ENCODE peak calls at places on chromosomes 6 and 20, in nine cellular contexts. N, R, T, W, I, Q, S, Z and H are unnamed samples.

GRCh38 chr6:23228439-23229024 is 659.2 kb downstream of the HDGFL1 start:
- DNase-seq in N (no peak), R (no peak), T (no peak), W (peak), I (peak), Q (no peak), S (no peak), Z (no peak), H (no peak)

GRCh38 chr20:46131396-46131795 is 13.3 kb downstream of the CD40 start:
- DNase-seq in N (no peak), R (no peak), T (no peak), W (no peak), I (no peak), Q (no peak), S (no peak), Z (no peak), H (no peak)

GRCh38 chr6:3610206-3610605 is 141.3 kb downstream of the PXDC1 start:
- DNase-seq in N (no peak), R (no peak), T (no peak), W (peak), I (no peak), Q (peak), S (no peak), Z (peak), H (no peak)

GRCh38 chr6:36933102-36933501 is 21.4 kb upstream of the PI16 start:
- DNase-seq in N (no peak), R (no peak), T (no peak), W (peak), I (no peak), Q (no peak), S (no peak), Z (peak), H (no peak)

GRCh38 chr6:7110092-7110792 is 2.5 kb downstream of the RREB1 start:
- DNase-seq in N (no peak), R (no peak), T (no peak), W (no peak), I (no peak), Q (no peak), S (no peak), Z (no peak), H (no peak)

GRCh38 chr6:89270951-89271721 is 44.0 kb downstream of the GABRR2 start:
- DNase-seq in N (no peak), R (no peak), T (no peak), W (no peak), I (no peak), Q (no peak), S (no peak), Z (no peak), H (no peak)

GRCh38 chr20:14245368-14245970 is 91.9 kb downstream of the FLRT3 start:
- DNase-seq in N (no peak), R (peak), T (no peak), W (no peak), I (no peak), Q (no peak), S (no peak), Z (peak), H (no peak)

GRCh38 chr20:13458860-13459451 is 179.8 kb downstream of the TASP1 start:
- DNase-seq in N (peak), R (no peak), T (peak), W (peak), I (peak), Q (no peak), S (peak), Z (peak), H (no peak)

GRCh38 chr6:19205076-19205475 is 632.1 kb upstream of the ID4 start:
- DNase-seq in N (no peak), R (no peak), T (no peak), W (no peak), I (no peak), Q (no peak), S (no peak), Z (no peak), H (no peak)

GRCh38 chr6:84709121-84709520 is 55.3 kb downstream of the TBX18 start:
- DNase-seq in N (no peak), R (no peak), T (peak), W (no peak), I (no peak), Q (no peak), S (no peak), Z (no peak), H (no peak)

GRCh38 chr20:36461600-36462439 is 79.5 kb upstream of the MYL9 start:
- DNase-seq in N (peak), R (peak), T (peak), W (peak), I (peak), Q (peak), S (peak), Z (peak), H (peak)

GRCh38 chr20:13424174-13424833 is 203.2 kb downstream of the ISM1 start:
- DNase-seq in N (no peak), R (no peak), T (no peak), W (no peak), I (no peak), Q (no peak), S (no peak), Z (no peak), H (no peak)

GRCh38 chr6:43724914-43725642 is 37.5 kb upstream of the MRPS18A start:
- DNase-seq in N (peak), R (peak), T (no peak), W (peak), I (no peak), Q (peak), S (peak), Z (peak), H (peak)

GRCh38 chr6:155890409-155890808 is 434.8 kb upstream of the NOX3 start:
- DNase-seq in N (no peak), R (no peak), T (no peak), W (no peak), I (no peak), Q (no peak), S (no peak), Z (no peak), H (no peak)

GRCh38 chr20:51661609-51662178 is 106.5 kb downstream of the ATP9A start:
- DNase-seq in N (peak), R (no peak), T (no peak), W (peak), I (no peak), Q (no peak), S (peak), Z (peak), H (no peak)

GRCh38 chr6:31826793-31827285 is 699 bp upstream of the HSPA1B start:
- DNase-seq in N (no peak), R (peak), T (peak), W (peak), I (peak), Q (peak), S (peak), Z (no peak), H (peak)

GRCh38 chr6:72446427-72446826 is 175.4 kb upstream of the KCNQ5 start:
- DNase-seq in N (no peak), R (no peak), T (no peak), W (peak), I (no peak), Q (no peak), S (no peak), Z (peak), H (no peak)

GRCh38 chr6:79040083-79040482 is 38.0 kb downstream of the PHIP start:
- DNase-seq in N (no peak), R (no peak), T (no peak), W (no peak), I (no peak), Q (no peak), S (no peak), Z (peak), H (no peak)

GRCh38 chr20:38878798-38879197 is 47.4 kb upstream of the FAM83D start:
- DNase-seq in N (no peak), R (no peak), T (peak), W (no peak), I (peak), Q (no peak), S (peak), Z (peak), H (peak)

GRCh38 chr6:149860834-149861602 is 3.1 kb downstream of the LRP11 start:
- DNase-seq in N (no peak), R (no peak), T (no peak), W (no peak), I (no peak), Q (no peak), S (no peak), Z (peak), H (no peak)

GRCh38 chr6:5499644-5500306 is 238.5 kb downstream of the FARS2 start:
- DNase-seq in N (no peak), R (no peak), T (no peak), W (peak), I (no peak), Q (no peak), S (no peak), Z (peak), H (no peak)

GRCh38 chr20:37995856-37996625 is 37.2 kb downstream of the TTI1 start:
- DNase-seq in N (no peak), R (no peak), T (no peak), W (no peak), I (peak), Q (no peak), S (no peak), Z (no peak), H (no peak)

GRCh38 chr6:170208651-170209353 is 82.1 kb downstream of the DLL1 start:
- DNase-seq in N (peak), R (peak), T (peak), W (no peak), I (peak), Q (peak), S (peak), Z (no peak), H (no peak)

GRCh38 chr20:15327123-15327522 is 989.7 kb upstream of the FLRT3 start:
- DNase-seq in N (no peak), R (no peak), T (no peak), W (no peak), I (no peak), Q (no peak), S (no peak), Z (no peak), H (no peak)

GRCh38 chr6:16684195-16684689 is 77.0 kb downstream of the ATXN1 start:
- DNase-seq in N (no peak), R (no peak), T (no peak), W (no peak), I (no peak), Q (no peak), S (no peak), Z (peak), H (no peak)

GRCh38 chr20:46099491-46100287 is 9.9 kb upstream of the NCOA5 start:
- DNase-seq in N (no peak), R (no peak), T (peak), W (no peak), I (peak), Q (no peak), S (no peak), Z (no peak), H (no peak)

GRCh38 chr6:142945071-142945445 is at the start of gene HIVEP2:
- DNase-seq in N (peak), R (peak), T (peak), W (peak), I (peak), Q (peak), S (peak), Z (peak), H (peak)

GRCh38 chr6:36827261-36828079 is 11.8 kb downstream of the CPNE5 start:
- DNase-seq in N (peak), R (no peak), T (peak), W (peak), I (no peak), Q (peak), S (no peak), Z (peak), H (no peak)

GRCh38 chr6:52201046-52201445 is 14.9 kb downstream of the IL17A start:
- DNase-seq in N (no peak), R (no peak), T (no peak), W (no peak), I (no peak), Q (no peak), S (no peak), Z (no peak), H (no peak)

GRCh38 chr6:147161974-147162495 is 42.2 kb upstream of the STXBP5 start:
- DNase-seq in N (no peak), R (no peak), T (no peak), W (no peak), I (no peak), Q (no peak), S (no peak), Z (peak), H (no peak)

GRCh38 chr6:38522322-38522721 is 117.4 kb downstream of the BTBD9 start:
- DNase-seq in N (no peak), R (peak), T (no peak), W (no peak), I (no peak), Q (peak), S (no peak), Z (peak), H (peak)

GRCh38 chr20:59764037-59764436 is 159.7 kb downstream of the PHACTR3 start:
- DNase-seq in N (no peak), R (no peak), T (no peak), W (no peak), I (no peak), Q (no peak), S (no peak), Z (no peak), H (no peak)

GRCh38 chr20:56504373-56505005 is 20.1 kb upstream of the FAM209A start:
- DNase-seq in N (peak), R (no peak), T (peak), W (no peak), I (peak), Q (no peak), S (no peak), Z (no peak), H (no peak)

GRCh38 chr6:11410539-11411307 is 126.8 kb upstream of the TMEM170B start:
- DNase-seq in N (no peak), R (no peak), T (no peak), W (no peak), I (no peak), Q (no peak), S (no peak), Z (no peak), H (no peak)

GRCh38 chr6:22332216-22332615 is 35.4 kb upstream of the PRL start:
- DNase-seq in N (no peak), R (no peak), T (no peak), W (no peak), I (no peak), Q (no peak), S (no peak), Z (no peak), H (no peak)

GRCh38 chr20:50027611-50028105 is 44.9 kb downstream of the SNAI1 start:
- DNase-seq in N (no peak), R (peak), T (no peak), W (peak), I (peak), Q (peak), S (no peak), Z (peak), H (peak)

GRCh38 chr6:130159876-130160415 is 62.8 kb downstream of the SAMD3 start:
- DNase-seq in N (no peak), R (no peak), T (no peak), W (no peak), I (no peak), Q (no peak), S (no peak), Z (peak), H (no peak)

GRCh38 chr20:46827718-46828458 is 66.8 kb upstream of the EYA2 start:
- DNase-seq in N (no peak), R (no peak), T (no peak), W (no peak), I (no peak), Q (no peak), S (no peak), Z (no peak), H (no peak)

GRCh38 chr20:623041-623440 is 12.9 kb upstream of the TCF15 start:
- DNase-seq in N (no peak), R (no peak), T (no peak), W (no peak), I (peak), Q (no peak), S (no peak), Z (no peak), H (no peak)